ENCODE peak calls at places on chromosomes 6 and 20, in ten cellular contexts. W is frontal cortex; V is effector CD4-positive, alpha-beta T cell; T is myocyte; M is naive thymus-derived CD8-positive, alpha-beta T cell; B is WERI-Rb-1; K is smooth muscle cell of the brain vasculature; R is GDM1; E is mesendoderm; Q is occipital lobe. P is an unnamed sample.
A peak's percentile ranks its signal among the peaks of the same experiment; 100 is the strongest.

GRCh38 chr20:23050847-23051627 is 1.6 kb upstream of the THBD start:
- DNase-seq in W (peak; percentile 31), V (no peak), T (peak; percentile 91), M (no peak), B (peak; percentile 41), K (peak; percentile 84), R (peak; percentile 65), E (peak; percentile 96), Q (no peak), P (peak; percentile 65)

GRCh38 chr6:75306074-75306473 is 21.5 kb upstream of the TMEM30A start:
- DNase-seq in W (no peak), V (no peak), T (no peak), M (no peak), B (no peak), K (no peak), R (no peak), E (no peak), Q (no peak), P (no peak)

GRCh38 chr6:22657341-22657985 is 88.1 kb downstream of the HDGFL1 start:
- DNase-seq in W (peak; percentile 9), V (no peak), T (peak; percentile 77), M (no peak), B (no peak), K (no peak), R (no peak), E (no peak), Q (peak; percentile 14), P (no peak)

GRCh38 chr6:165854061-165854862 is 191.2 kb upstream of the PDE10A start:
- DNase-seq in W (no peak), V (no peak), T (no peak), M (no peak), B (no peak), K (no peak), R (no peak), E (no peak), Q (no peak), P (no peak)

GRCh38 chr6:113672691-113673149 is 184.4 kb upstream of the MARCKS start:
- DNase-seq in W (no peak), V (no peak), T (no peak), M (no peak), B (no peak), K (no peak), R (no peak), E (peak; percentile 36), Q (no peak), P (no peak)

GRCh38 chr6:152124432-152125074 is 317.1 kb downstream of the ESR1 start:
- DNase-seq in W (peak; percentile 58), V (no peak), T (peak; percentile 70), M (no peak), B (no peak), K (peak; percentile 45), R (no peak), E (peak; percentile 67), Q (no peak), P (no peak)

GRCh38 chr6:44967481-44967880 is 360.6 kb upstream of the RUNX2 start:
- DNase-seq in W (no peak), V (no peak), T (peak; percentile 21), M (no peak), B (no peak), K (no peak), R (no peak), E (no peak), Q (no peak), P (no peak)

GRCh38 chr6:131854803-131855202 is 47.0 kb downstream of the ENPP1 start:
- DNase-seq in W (no peak), V (no peak), T (no peak), M (no peak), B (no peak), K (no peak), R (no peak), E (no peak), Q (no peak), P (no peak)

GRCh38 chr6:134177753-134178229 is 125.4 kb upstream of the SLC2A12 start:
- DNase-seq in W (no peak), V (no peak), T (peak; percentile 20), M (no peak), B (no peak), K (no peak), R (no peak), E (no peak), Q (no peak), P (no peak)

GRCh38 chr6:139973602-139974373 is 599.3 kb upstream of the CITED2 start:
- DNase-seq in W (no peak), V (no peak), T (peak; percentile 69), M (no peak), B (no peak), K (peak; percentile 76), R (no peak), E (no peak), Q (no peak), P (peak; percentile 81)

GRCh38 chr6:3929281-3929798 is 80.2 kb downstream of the FAM50B start:
- DNase-seq in W (no peak), V (no peak), T (no peak), M (no peak), B (no peak), K (no peak), R (no peak), E (no peak), Q (no peak), P (no peak)

GRCh38 chr6:155212616-155213380 is 51.0 kb upstream of the CLDN20 start:
- DNase-seq in W (no peak), V (no peak), T (peak; percentile 93), M (no peak), B (no peak), K (no peak), R (no peak), E (no peak), Q (no peak), P (no peak)

GRCh38 chr6:139152088-139152891 is 17.4 kb downstream of the HECA start:
- DNase-seq in W (no peak), V (no peak), T (no peak), M (no peak), B (no peak), K (no peak), R (no peak), E (no peak), Q (no peak), P (no peak)

GRCh38 chr6:137866200-137866913 is 702 bp upstream of the TNFAIP3 start:
- DNase-seq in W (peak; percentile 41), V (peak; percentile 19), T (no peak), M (no peak), B (no peak), K (no peak), R (no peak), E (peak; percentile 55), Q (peak; percentile 61), P (no peak)

GRCh38 chr6:113271437-113271836 is 585.7 kb upstream of the MARCKS start:
- DNase-seq in W (no peak), V (no peak), T (peak; percentile 38), M (no peak), B (no peak), K (no peak), R (no peak), E (no peak), Q (no peak), P (peak; percentile 16)

GRCh38 chr20:59835448-59836395 is 97.7 kb downstream of the SYCP2 start:
- DNase-seq in W (no peak), V (no peak), T (peak; percentile 49), M (no peak), B (no peak), K (peak; percentile 24), R (no peak), E (peak; percentile 49), Q (no peak), P (no peak)

GRCh38 chr20:25081065-25081729 is 744 bp downstream of the VSX1 start:
- DNase-seq in W (no peak), V (peak; percentile 18), T (peak; percentile 49), M (no peak), B (peak; percentile 36), K (no peak), R (no peak), E (peak; percentile 83), Q (no peak), P (no peak)

GRCh38 chr6:35161776-35162607 is 20.9 kb upstream of the TCP11 start:
- DNase-seq in W (no peak), V (no peak), T (no peak), M (no peak), B (no peak), K (no peak), R (no peak), E (no peak), Q (no peak), P (no peak)

GRCh38 chr6:38378801-38379200 is 260.9 kb downstream of the BTBD9 start:
- DNase-seq in W (no peak), V (no peak), T (no peak), M (no peak), B (no peak), K (no peak), R (no peak), E (no peak), Q (no peak), P (no peak)